ENCODE peak calls at places on chromosome 5, in five cellular contexts. A is brain microvascular endothelial cell, N is adrenal gland, V is neural crest cell, S is endothelial cell. W is an unnamed sample.

GRCh38 chr5:135484563-135485157 is 32.5 kb upstream of the TIFAB start:
- DNase-seq in A (no peak), N (no peak), V (no peak), S (no peak), W (no peak)

GRCh38 chr5:40984884-40985283 is 75.6 kb downstream of the C7 start:
- DNase-seq in A (peak; percentile 87), N (no peak), V (no peak), S (no peak), W (no peak)

GRCh38 chr5:159156839-159157238 is 52.5 kb downstream of the RNF145 start:
- DNase-seq in A (peak; percentile 68), N (no peak), V (peak; percentile 18), S (peak; percentile 42), W (no peak)

GRCh38 chr5:169426674-169427250 is 125.8 kb upstream of the SLIT3 start:
- DNase-seq in A (no peak), N (no peak), V (no peak), S (no peak), W (no peak)

GRCh38 chr5:123755587-123756324 is 243.8 kb downstream of the CSNK1G3 start:
- DNase-seq in A (peak; percentile 81), N (no peak), V (no peak), S (no peak), W (no peak)

GRCh38 chr5:14937277-14937676 is 65.7 kb upstream of the ANKH start:
- DNase-seq in A (no peak), N (no peak), V (peak; percentile 9), S (no peak), W (peak; percentile 30)

GRCh38 chr5:19626218-19626617 is 361.8 kb downstream of the CDH18 start:
- DNase-seq in A (no peak), N (no peak), V (no peak), S (no peak), W (no peak)

GRCh38 chr5:14184725-14185124 is 41.6 kb downstream of the TRIO start:
- DNase-seq in A (no peak), N (no peak), V (no peak), S (no peak), W (no peak)

GRCh38 chr5:29307498-29307897 is 1886.0 kb upstream of the CDH6 start:
- DNase-seq in A (no peak), N (no peak), V (no peak), S (no peak), W (no peak)

GRCh38 chr5:88659529-88660325 is 223.3 kb downstream of the MEF2C start:
- DNase-seq in A (no peak), N (no peak), V (no peak), S (peak; percentile 38), W (no peak)

GRCh38 chr5:15627647-15628046 is 127.7 kb downstream of the FBXL7 start:
- DNase-seq in A (no peak), N (no peak), V (no peak), S (no peak), W (no peak)

GRCh38 chr5:151192626-151193025 is 31.3 kb downstream of the CCDC69 start:
- DNase-seq in A (no peak), N (no peak), V (no peak), S (no peak), W (no peak)

GRCh38 chr5:158435161-158435616 is 576.2 kb upstream of the CLINT1 start:
- DNase-seq in A (peak; percentile 6), N (no peak), V (no peak), S (no peak), W (no peak)

GRCh38 chr5:172903790-172904189 is 55.4 kb upstream of the RPL26L1 start:
- DNase-seq in A (peak; percentile 92), N (peak; percentile 90), V (no peak), S (no peak), W (no peak)

GRCh38 chr5:74579215-74579614 is 61.3 kb downstream of the ENC1 start:
- DNase-seq in A (peak; percentile 67), N (no peak), V (no peak), S (no peak), W (no peak)

GRCh38 chr5:123094227-123094918 is 5.3 kb downstream of the PRDM6 start:
- DNase-seq in A (no peak), N (no peak), V (no peak), S (no peak), W (no peak)

GRCh38 chr5:60943624-60944023 is 1.2 kb downstream of the ERCC8 start:
- DNase-seq in A (no peak), N (no peak), V (no peak), S (no peak), W (no peak)

GRCh38 chr5:74945561-74946165 is 79.5 kb upstream of the FAM169A start:
- DNase-seq in A (no peak), N (no peak), V (no peak), S (no peak), W (no peak)

GRCh38 chr5:73355083-73355482 is 93.5 kb downstream of the FOXD1 start:
- DNase-seq in A (no peak), N (no peak), V (no peak), S (no peak), W (no peak)

GRCh38 chr5:149646564-149646963 is 65.3 kb downstream of the ARHGEF37 start:
- DNase-seq in A (peak; percentile 35), N (peak; percentile 93), V (no peak), S (no peak), W (peak; percentile 59)

GRCh38 chr5:65066385-65066784 is 297.7 kb downstream of the CWC27 start:
- DNase-seq in A (no peak), N (no peak), V (no peak), S (no peak), W (no peak)

GRCh38 chr5:56012281-56012963 is 17.7 kb upstream of the IL6ST start:
- DNase-seq in A (peak; percentile 54), N (no peak), V (no peak), S (no peak), W (no peak)

GRCh38 chr5:94544784-94545318 is 73.6 kb downstream of the KIAA0825 start:
- DNase-seq in A (no peak), N (no peak), V (no peak), S (no peak), W (no peak)

GRCh38 chr5:116023619-116024018 is 8.7 kb upstream of the ARL14EPL start:
- DNase-seq in A (no peak), N (no peak), V (no peak), S (no peak), W (no peak)

GRCh38 chr5:29894668-29895067 is 1298.8 kb upstream of the CDH6 start:
- DNase-seq in A (no peak), N (no peak), V (no peak), S (no peak), W (no peak)

GRCh38 chr5:135013947-135014570 is 20.0 kb downstream of the PITX1 start:
- DNase-seq in A (no peak), N (peak; percentile 41), V (no peak), S (no peak), W (no peak)

GRCh38 chr5:107951322-107951721 is 280.6 kb upstream of the EFNA5 start:
- DNase-seq in A (no peak), N (no peak), V (no peak), S (no peak), W (no peak)

GRCh38 chr5:57117601-57118000 is 56.3 kb upstream of the GPBP1 start:
- DNase-seq in A (no peak), N (no peak), V (no peak), S (no peak), W (no peak)

GRCh38 chr5:66242050-66242449 is 98.0 kb downstream of the SREK1 start:
- DNase-seq in A (no peak), N (no peak), V (no peak), S (no peak), W (no peak)

GRCh38 chr5:68708842-68709170 is 385.0 kb upstream of the SLC30A5 start:
- DNase-seq in A (no peak), N (no peak), V (no peak), S (no peak), W (no peak)
- TF ChIP-seq CTCF in A (no peak), N (no peak), V (no peak), S (no peak), W (no peak)

GRCh38 chr5:127030259-127031146 is at the start of gene MARCHF3:
- DNase-seq in A (peak; percentile 92), N (peak; percentile 98), V (peak; percentile 90), S (peak; percentile 97), W (peak; percentile 96)
- TF ChIP-seq CTCF in A (peak; percentile 53), N (peak; percentile 35), V (peak; percentile 47), S (no peak), W (peak; percentile 33)

GRCh38 chr5:10220253-10220652 is 29.4 kb downstream of the ATPSCKMT start:
- DNase-seq in A (no peak), N (no peak), V (no peak), S (no peak), W (no peak)
- TF ChIP-seq CTCF in A (no peak), N (no peak), V (no peak), S (no peak), W (peak; percentile 22)

DNA sequence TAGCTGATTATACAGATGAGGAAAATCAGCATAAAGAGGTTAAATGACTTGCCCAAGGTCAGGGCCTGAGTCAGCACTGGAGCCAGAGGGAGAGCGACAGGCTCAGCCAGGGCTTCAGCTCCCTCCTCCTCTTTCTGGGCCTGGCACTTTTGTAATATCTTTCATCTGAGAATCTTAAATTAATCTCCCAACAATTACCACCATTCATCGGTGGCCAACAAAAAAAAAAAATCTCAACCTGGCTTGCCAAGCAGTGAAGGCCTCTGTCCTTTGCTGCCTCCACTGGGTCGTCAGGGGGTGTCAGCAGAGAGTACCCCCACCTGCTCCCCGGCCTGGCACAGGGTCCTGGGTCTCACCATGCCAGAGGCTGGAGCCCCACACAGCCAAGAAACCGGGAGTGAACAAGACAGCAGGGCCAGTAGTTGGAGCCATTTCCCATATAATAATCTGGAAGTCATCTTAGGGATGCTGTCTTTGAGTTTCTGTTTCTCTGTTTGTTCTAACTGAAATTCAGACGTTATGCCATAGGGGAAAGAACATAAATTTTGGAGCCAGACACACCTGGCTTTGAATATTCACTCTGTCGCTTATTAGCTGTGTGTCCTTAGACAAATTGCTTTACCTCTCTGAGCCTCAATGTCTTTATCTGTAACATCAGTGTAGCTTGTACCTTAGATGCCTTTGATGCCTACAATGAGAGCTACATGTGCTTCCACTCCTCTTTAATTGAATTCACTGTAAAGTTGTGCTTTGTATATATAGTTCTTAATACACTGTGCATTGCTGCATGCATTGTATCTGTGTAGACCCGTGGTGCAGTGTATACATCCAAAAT is 299.9 kb upstream of the MSX2 start:
- DNase-seq in A (no peak), N (peak; percentile 56), V (no peak), S (no peak), W (no peak)
- TF ChIP-seq CTCF in A (no peak), N (no peak), V (no peak), S (no peak), W (no peak)

DNA sequence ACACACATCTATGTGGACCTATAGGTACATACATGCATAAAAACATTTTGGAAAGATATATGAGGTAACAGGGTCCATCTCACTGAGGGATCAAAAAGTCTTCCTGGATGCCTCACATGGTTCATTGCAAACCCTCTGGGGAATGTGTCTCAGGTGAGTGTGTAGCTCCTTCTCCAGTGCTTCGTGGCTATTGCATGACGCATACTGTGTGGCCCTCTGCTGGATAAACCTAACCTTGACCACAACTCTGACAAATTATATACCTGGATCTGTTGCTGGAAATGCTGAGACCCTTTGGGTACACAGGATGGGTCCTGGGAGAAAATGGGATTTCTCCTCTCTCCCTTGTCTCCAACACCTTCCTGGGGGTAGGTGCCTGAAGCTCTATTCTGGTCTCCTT is 91.9 kb downstream of the JAKMIP2 start:
- DNase-seq in A (no peak), N (no peak), V (no peak), S (no peak), W (no peak)
- TF ChIP-seq CTCF in A (peak; percentile 22), N (no peak), V (peak; percentile 50), S (no peak), W (no peak)

W was measured in heart left ventricle.